ENCODE peak calls at places on chromosomes 4 and X, in six cellular contexts. K is MM.1S, U is GM23338, E is SK-N-SH, C is OCI-LY7, V is HCT116. N is an unnamed sample.
A peak's percentile ranks its signal among the peaks of the same experiment; 100 is the strongest.

GRCh38 chrX:138756234-138756633 is 44.7 kb upstream of the FGF13 start:
- DNase-seq in K (no peak), U (peak; percentile 67), E (no peak), C (no peak), V (no peak), N (peak; percentile 73)

GRCh38 chr4:74675673-74676279 is 118.5 kb downstream of the BTC start:
- DNase-seq in K (peak; percentile 71), U (peak; percentile 72), E (peak; percentile 10), C (peak; percentile 40), V (peak; percentile 80), N (peak; percentile 82)

GRCh38 chr4:41409095-41409494 is 128.9 kb upstream of the LIMCH1 start:
- DNase-seq in K (no peak), U (no peak), E (no peak), C (no peak), V (no peak), N (peak; percentile 17)

GRCh38 chr4:156957558-156957957 is 14.0 kb downstream of the PDGFC start:
- DNase-seq in K (no peak), U (no peak), E (no peak), C (no peak), V (no peak), N (peak; percentile 72)

GRCh38 chrX:87572911-87573310 is 55.3 kb downstream of the KLHL4 start:
- DNase-seq in K (no peak), U (no peak), E (no peak), C (no peak), V (no peak), N (peak; percentile 20)

GRCh38 chr4:36256398-36256828 is 12.1 kb upstream of the ARAP2 start:
- DNase-seq in K (no peak), U (no peak), E (no peak), C (peak; percentile 30), V (no peak), N (no peak)

GRCh38 chr4:24974252-24974580 is 56.5 kb downstream of the LGI2 start:
- DNase-seq in K (no peak), U (no peak), E (no peak), C (no peak), V (no peak), N (no peak)

GRCh38 chr4:132203618-132204017 is 945.5 kb upstream of the PCDH10 start:
- DNase-seq in K (no peak), U (peak; percentile 13), E (no peak), C (no peak), V (no peak), N (no peak)

GRCh38 chr4:188107931-188108843 is 1.2 kb downstream of the TRIML2 start:
- DNase-seq in K (no peak), U (peak; percentile 89), E (no peak), C (no peak), V (peak; percentile 51), N (peak; percentile 21)

GRCh38 chr4:91497892-91498291 is 805.9 kb upstream of the GRID2 start:
- DNase-seq in K (no peak), U (no peak), E (no peak), C (no peak), V (no peak), N (no peak)

GRCh38 chrX:3295731-3296130 is 50.7 kb downstream of the MXRA5 start:
- DNase-seq in K (no peak), U (peak; percentile 70), E (peak; percentile 25), C (peak; percentile 5), V (peak; percentile 54), N (peak; percentile 15)

GRCh38 chr4:55348436-55348835 is 2.4 kb downstream of the SRD5A3 start:
- DNase-seq in K (no peak), U (no peak), E (no peak), C (no peak), V (no peak), N (peak; percentile 91)

GRCh38 chr4:721261-722171 is 15.9 kb downstream of the PCGF3 start:
- DNase-seq in K (no peak), U (no peak), E (no peak), C (no peak), V (no peak), N (no peak)

GRCh38 chr4:46393606-46394005 is 3.7 kb upstream of the GABRA2 start:
- DNase-seq in K (peak; percentile 71), U (no peak), E (no peak), C (no peak), V (no peak), N (no peak)

GRCh38 chr4:173134426-173134825 is 34.2 kb upstream of the GALNT7 start:
- DNase-seq in K (no peak), U (no peak), E (no peak), C (no peak), V (no peak), N (no peak)

GRCh38 chrX:74242050-74242449 is 61.9 kb upstream of the ZCCHC13 start:
- DNase-seq in K (no peak), U (no peak), E (no peak), C (no peak), V (no peak), N (peak; percentile 3)

GRCh38 chr4:169619518-169619957 is 840 bp upstream of the CLCN3 start:
- DNase-seq in K (peak; percentile 85), U (peak; percentile 69), E (peak; percentile 42), C (peak; percentile 85), V (peak; percentile 71), N (peak; percentile 72)

GRCh38 chr4:139666735-139667266 is 1.2 kb downstream of the MGST2 start:
- DNase-seq in K (no peak), U (peak; percentile 30), E (no peak), C (peak; percentile 42), V (no peak), N (peak; percentile 73)

GRCh38 chrX:84760560-84760959 is 243.1 kb upstream of the APOOL start:
- DNase-seq in K (no peak), U (no peak), E (no peak), C (no peak), V (no peak), N (no peak)

GRCh38 chr4:67436742-67437141 is 108.6 kb downstream of the CENPC start:
- DNase-seq in K (no peak), U (no peak), E (no peak), C (no peak), V (no peak), N (no peak)

GRCh38 chr4:15961778-15962510 is 1.0 kb downstream of the FGFBP2 start:
- DNase-seq in K (no peak), U (no peak), E (no peak), C (no peak), V (no peak), N (no peak)

GRCh38 chr4:182925298-182925738 is 8.1 kb upstream of the DCTD start:
- DNase-seq in K (peak; percentile 90), U (peak; percentile 89), E (peak; percentile 79), C (peak; percentile 86), V (peak; percentile 91), N (peak; percentile 77)

GRCh38 chrX:32483534-32484136 is 727.7 kb downstream of the DMD start:
- DNase-seq in K (peak; percentile 6), U (peak; percentile 56), E (peak; percentile 11), C (peak; percentile 48), V (no peak), N (peak; percentile 23)

GRCh38 chrX:68697465-68698125 is 50.1 kb downstream of the STARD8 start:
- DNase-seq in K (no peak), U (no peak), E (no peak), C (no peak), V (no peak), N (no peak)

GRCh38 chr4:119113033-119113655 is 22.5 kb upstream of the MYOZ2 start:
- DNase-seq in K (no peak), U (no peak), E (no peak), C (no peak), V (peak; percentile 26), N (peak; percentile 88)

GRCh38 chrX:49208399-49208798 is 8.4 kb upstream of the SYP start:
- DNase-seq in K (no peak), U (no peak), E (no peak), C (no peak), V (no peak), N (no peak)

GRCh38 chr4:7651461-7651921 is 216.8 kb upstream of the PSAPL1 start:
- DNase-seq in K (no peak), U (peak; percentile 48), E (peak; percentile 87), C (no peak), V (no peak), N (no peak)
- H3K9me2 ChIP-seq in K (no peaks in the 10 kb centered on the region), U (no peaks in the 10 kb centered on the region), E (no peaks in the 10 kb centered on the region), C (no peaks in the 10 kb centered on the region), V (no peaks in the 10 kb centered on the region), N (no peaks in the 10 kb centered on the region)

GRCh38 chrX:54452920-54453319 is 12.7 kb downstream of the TSR2 start:
- DNase-seq in K (no peak), U (peak; percentile 58), E (peak; percentile 63), C (peak; percentile 37), V (no peak), N (peak; percentile 9)
- TF ChIP-seq CTCF in K (no peak), U (peak; percentile 59), E (peak; percentile 44), C (peak; percentile 51), V (no peak), N (peak; percentile 38)

GRCh38 chr4:152699313-152699712 is 19.5 kb upstream of the TMEM154 start:
- DNase-seq in K (no peak), U (no peak), E (no peak), C (no peak), V (no peak), N (no peak)

GRCh38 chr4:152693875-152694274 is 14.1 kb upstream of the TMEM154 start:
- DNase-seq in K (no peak), U (no peak), E (no peak), C (no peak), V (no peak), N (no peak)

GRCh38 chr4:152697284-152698011 is 17.7 kb upstream of the TMEM154 start:
- DNase-seq in K (peak; percentile 70), U (no peak), E (no peak), C (no peak), V (no peak), N (no peak)

GRCh38 chr4:152698012-152698499 is 18.3 kb upstream of the TMEM154 start:
- DNase-seq in K (no peak), U (no peak), E (no peak), C (no peak), V (no peak), N (no peak)

GRCh38 chr4:152696764-152697250 is 17.0 kb upstream of the TMEM154 start:
- DNase-seq in K (peak; percentile 90), U (no peak), E (no peak), C (no peak), V (peak; percentile 54), N (peak; percentile 82)
- H3K9me2 ChIP-seq in K (no peaks in the 10 kb centered on the region), U (peaks cover 6% of the 10 kb centered on the region), E (no peaks in the 10 kb centered on the region), C (no peaks in the 10 kb centered on the region), V (no peaks in the 10 kb centered on the region), N (no peaks in the 10 kb centered on the region)

GRCh38 chr4:54228064-54228527 is 997 bp upstream of the PDGFRA start:
- DNase-seq in K (peak; percentile 43), U (peak; percentile 92), E (peak; percentile 87), C (no peak), V (no peak), N (peak; percentile 83)
- TF ChIP-seq CTCF in K (peak; percentile 76), U (peak; percentile 91), E (peak; percentile 88), C (peak; percentile 64), V (peak; percentile 82), N (peak; percentile 96)

N was measured in PC-3.